ENCODE peak calls at places on chromosome 14, in four cellular contexts. F, X, L and C are unnamed samples.
A peak's percentile ranks its signal among the peaks of the same experiment; 100 is the strongest.

GRCh38 chr14:88614218-88614907 is 51.5 kb downstream of the ZC3H14 start:
- DNase-seq in F (no peak), X (peak; percentile 86), L (peak; percentile 71), C (no peak)

GRCh38 chr14:22822619-22823551 is 6.8 kb upstream of the MRPL52 start:
- DNase-seq in F (no peak), X (peak; percentile 92), L (peak; percentile 83), C (peak; percentile 86)

GRCh38 chr14:95891742-95892141 is 15.1 kb downstream of the TUNAR start:
- DNase-seq in F (no peak), X (peak; percentile 90), L (peak; percentile 85), C (no peak)

GRCh38 chr14:61524211-61524806 is 171.0 kb upstream of the HIF1A start:
- DNase-seq in F (no peak), X (peak; percentile 89), L (peak; percentile 86), C (no peak)

GRCh38 chr14:41280745-41281144 is 325.9 kb upstream of the LRFN5 start:
- DNase-seq in F (no peak), X (peak; percentile 1), L (peak; percentile 55), C (no peak)

GRCh38 chr14:69789118-69789640 is 7.9 kb downstream of the SLC10A1 start:
- DNase-seq in F (no peak), X (no peak), L (no peak), C (no peak)

GRCh38 chr14:75433631-75434556 is 6.1 kb downstream of the JDP2 start:
- DNase-seq in F (no peak), X (no peak), L (peak; percentile 84), C (no peak)

GRCh38 chr14:80692903-80693302 is 248.6 kb downstream of the CEP128 start:
- DNase-seq in F (no peak), X (no peak), L (no peak), C (no peak)

GRCh38 chr14:104885031-104885972 is 20.2 kb downstream of the CEP170B start:
- DNase-seq in F (no peak), X (no peak), L (no peak), C (no peak)

GRCh38 chr14:50821471-50822464 is 9.2 kb downstream of the NIN start:
- DNase-seq in F (peak; percentile 64), X (no peak), L (no peak), C (no peak)

GRCh38 chr14:90275820-90276219 is 19.5 kb downstream of the PSMC1 start:
- DNase-seq in F (no peak), X (peak; percentile 85), L (peak; percentile 80), C (no peak)

GRCh38 chr14:21557084-21557901 is 22.6 kb downstream of the OR10G3 start:
- DNase-seq in F (peak; percentile 26), X (peak; percentile 74), L (peak; percentile 88), C (peak; percentile 83)

GRCh38 chr14:96861568-96862310 is 64.6 kb downstream of the VRK1 start:
- DNase-seq in F (no peak), X (no peak), L (no peak), C (peak; percentile 36)

GRCh38 chr14:70317969-70318634 is 41.4 kb downstream of the COX16 start:
- DNase-seq in F (no peak), X (peak; percentile 46), L (peak; percentile 60), C (peak; percentile 45)

GRCh38 chr14:75497191-75497590 is 25.1 kb upstream of the BATF start:
- DNase-seq in F (no peak), X (no peak), L (no peak), C (no peak)

GRCh38 chr14:32494566-32495434 is 165.7 kb downstream of the AKAP6 start:
- DNase-seq in F (no peak), X (no peak), L (no peak), C (no peak)

GRCh38 chr14:76957224-76957881 is 71.2 kb downstream of the IRF2BPL start:
- DNase-seq in F (no peak), X (no peak), L (no peak), C (no peak)
- TF ChIP-seq CTCF in F (no peak), X (no peak), L (no peak), C (no peak)

GRCh38 chr14:103772078-103772712 is 56.6 kb downstream of the ZFYVE21 start:
- DNase-seq in F (no peak), X (no peak), L (no peak), C (no peak)

GRCh38 chr14:103767306-103767894 is 51.8 kb downstream of the ZFYVE21 start:
- DNase-seq in F (no peak), X (no peak), L (no peak), C (no peak)

GRCh38 chr14:103775506-103775905 is 59.9 kb downstream of the ZFYVE21 start:
- DNase-seq in F (no peak), X (no peak), L (no peak), C (no peak)

GRCh38 chr14:103770500-103770899 is 54.9 kb downstream of the ZFYVE21 start:
- DNase-seq in F (no peak), X (no peak), L (no peak), C (no peak)

GRCh38 chr14:103770902-103771301 is 55.3 kb downstream of the ZFYVE21 start:
- DNase-seq in F (no peak), X (no peak), L (no peak), C (no peak)
- TF ChIP-seq CTCF in F (peak; percentile 26), X (no peak), L (no peak), C (no peak)

GRCh38 chr14:102578821-102579220 is 13.6 kb upstream of the RCOR1 start:
- DNase-seq in F (no peak), X (no peak), L (no peak), C (no peak)

GRCh38 chr14:102583726-102584125 is 8.7 kb upstream of the RCOR1 start:
- DNase-seq in F (no peak), X (no peak), L (no peak), C (no peak)

GRCh38 chr14:102581193-102581592 is 11.3 kb upstream of the RCOR1 start:
- DNase-seq in F (no peak), X (no peak), L (no peak), C (no peak)

GRCh38 chr14:102580552-102581110 is 11.8 kb upstream of the RCOR1 start:
- DNase-seq in F (no peak), X (no peak), L (no peak), C (no peak)

DNA sequence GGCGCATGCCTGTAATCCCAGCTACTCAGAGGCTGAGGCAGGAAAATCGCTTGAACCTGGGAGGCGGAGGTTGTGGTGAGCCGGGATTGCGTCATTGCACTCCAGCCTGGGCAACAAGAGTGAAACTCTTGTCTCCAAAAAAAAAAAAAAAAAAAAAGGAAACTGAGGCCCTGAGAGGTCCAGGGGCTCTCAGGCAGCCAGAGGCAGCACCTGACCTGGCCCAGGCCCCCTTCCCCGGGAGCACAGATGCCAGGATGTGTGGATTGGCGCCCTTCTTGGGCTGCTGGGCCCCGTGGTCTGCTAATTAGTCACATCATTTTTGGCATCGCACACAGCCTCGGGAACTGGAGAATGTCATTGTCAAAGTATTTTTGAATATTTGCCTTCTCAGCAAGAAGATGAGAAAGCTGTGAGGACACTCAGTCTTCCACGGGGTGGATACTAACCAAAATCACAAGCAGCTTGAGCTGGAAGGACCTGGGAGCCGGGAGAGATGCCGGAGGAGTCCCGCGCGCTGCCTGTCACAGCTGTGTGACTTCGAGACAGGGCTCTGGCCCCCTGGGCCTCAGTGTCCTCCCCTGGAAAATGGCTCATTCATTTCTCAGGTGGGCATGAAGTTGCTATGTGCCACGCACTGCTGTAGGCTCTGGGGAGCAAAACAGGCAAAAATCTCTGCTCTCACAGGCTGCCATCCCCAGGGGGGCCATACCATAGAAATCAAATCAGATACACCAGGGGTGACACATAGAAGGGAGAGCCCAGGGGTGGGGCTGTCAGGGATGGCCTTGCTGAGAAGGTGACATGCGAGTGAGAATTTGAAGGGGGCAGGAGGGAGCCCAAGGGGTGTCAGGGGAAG is 12.5 kb upstream of the RCOR1 start:
- DNase-seq in F (no peak), X (peak; percentile 73), L (peak; percentile 82), C (no peak)
- TF ChIP-seq CTCF in F (no peak), X (no peak), L (no peak), C (no peak)

GRCh38 chr14:76844223-76844622 is 18.0 kb downstream of the LRRC74A start:
- DNase-seq in F (no peak), X (peak; percentile 39), L (peak; percentile 61), C (no peak)
- TF ChIP-seq CTCF in F (peak; percentile 23), X (no peak), L (no peak), C (no peak)

GRCh38 chr14:24944800-24945199 is 105.1 kb downstream of the STXBP6 start:
- DNase-seq in F (no peak), X (no peak), L (no peak), C (no peak)
- TF ChIP-seq CTCF in F (no peak), X (no peak), L (no peak), C (no peak)

DNA sequence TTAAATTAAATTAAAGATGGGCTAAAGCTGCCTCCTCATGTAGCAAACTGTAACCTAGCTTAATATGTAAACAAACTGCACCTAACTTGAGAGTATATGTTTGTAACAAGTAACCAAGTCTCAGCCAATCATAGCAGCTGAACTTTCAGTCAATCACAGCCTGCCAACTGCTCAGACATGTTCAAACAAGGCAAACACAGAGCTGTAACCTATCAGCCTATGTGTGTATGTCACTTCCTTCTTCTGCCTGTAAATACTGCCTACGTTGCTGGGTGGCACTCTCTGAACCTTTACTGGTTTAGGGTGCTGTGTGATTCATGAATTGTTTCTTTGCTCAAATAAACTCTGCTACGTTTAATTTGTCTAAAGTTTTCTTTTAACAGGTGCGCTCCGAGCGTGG is 2.9 kb downstream of the SERPINA6 start:
- DNase-seq in F (no peak), X (no peak), L (no peak), C (no peak)
- TF ChIP-seq CTCF in F (no peak), X (no peak), L (no peak), C (no peak)

DNA sequence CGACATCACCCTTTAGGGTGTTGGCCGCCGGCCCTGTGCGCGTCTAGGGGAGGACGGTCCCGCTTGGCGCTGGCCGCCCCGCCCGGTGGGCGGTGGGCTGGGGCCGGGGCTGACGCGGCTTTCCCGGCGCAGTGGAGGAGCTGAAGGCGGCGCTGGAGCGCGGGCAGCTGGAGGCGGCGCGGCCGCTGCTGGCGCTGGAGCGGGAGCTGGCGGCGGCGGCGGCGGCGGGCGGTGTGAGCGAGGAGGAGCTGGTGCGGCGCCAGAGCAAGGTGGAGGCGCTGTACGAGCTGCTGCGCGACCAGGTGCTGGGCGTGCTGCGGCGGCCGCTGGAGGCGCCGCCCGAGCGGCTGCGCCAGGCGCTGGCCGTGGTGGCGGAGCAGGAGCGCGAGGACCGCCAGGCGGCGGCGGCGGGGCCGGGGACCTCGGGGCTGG is 3.6 kb downstream of the TNFAIP2 start:
- DNase-seq in F (no peak), X (peak; percentile 47), L (no peak), C (peak; percentile 85)
- TF ChIP-seq CTCF in F (no peak), X (no peak), L (no peak), C (no peak)

DNA sequence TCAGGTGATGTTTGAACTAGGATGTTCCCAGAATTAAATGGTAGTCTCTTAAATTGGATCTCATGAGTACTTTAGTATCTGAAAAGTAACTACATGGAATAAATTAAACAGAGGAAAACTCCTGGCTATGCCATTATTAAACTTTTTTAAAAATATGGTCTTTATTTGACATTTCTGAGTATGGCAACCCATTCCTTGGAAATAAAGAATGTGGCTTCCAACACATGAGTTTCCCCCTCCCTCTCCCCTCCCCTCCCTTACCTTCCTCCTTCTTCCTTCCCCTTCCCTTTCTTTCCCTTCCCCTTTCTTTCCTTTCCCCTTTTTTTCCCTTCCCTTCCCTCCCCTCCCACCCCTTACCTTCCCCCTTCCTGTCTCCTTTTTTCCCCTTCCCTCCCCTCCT is 940.2 kb downstream of the DIO2 start:
- DNase-seq in F (no peak), X (no peak), L (no peak), C (no peak)
- TF ChIP-seq CTCF in F (no peak), X (no peak), L (no peak), C (no peak)

GRCh38 chr14:94628578-94628977 is 16.4 kb downstream of the SERPINA3 start:
- DNase-seq in F (no peak), X (no peak), L (no peak), C (no peak)
- TF ChIP-seq CTCF in F (no peak), X (no peak), L (no peak), C (no peak)